ENCODE peak calls at places on chromosomes 13 and 19, in ten cellular contexts. One of them, this sample, is unnamed.

GRCh38 chr13:51933466-51934058 is 71.8 kb downstream of the CCDC70 start:
- DNase-seq in mesothelial cell of epicardium: no peak
- DNase-seq in cardiac muscle cell: no peak
- DNase-seq in GM13976: no peak
- DNase-seq in PC-3: no peak
- DNase-seq in IMR-90: no peak
- DNase-seq in pancreas: no peak
- DNase-seq in neural crest cell: no peak
- DNase-seq in WTC11: no peak
- DNase-seq in body of pancreas: no peak
- DNase-seq in this sample: no peak

GRCh38 chr13:45718992-45719391 is 16.9 kb downstream of the CBY2 start:
- DNase-seq in neural crest cell: no peak
- DNase-seq in body of pancreas: no peak
- DNase-seq in GM13976: no peak
- DNase-seq in WTC11: no peak
- DNase-seq in mesothelial cell of epicardium: no peak
- DNase-seq in IMR-90: no peak
- DNase-seq in cardiac muscle cell: no peak
- DNase-seq in pancreas: no peak
- DNase-seq in PC-3: peak; percentile 11
- DNase-seq in this sample: no peak

GRCh38 chr19:289651-290538 is 1.3 kb downstream of the PLPP2 start:
- DNase-seq in PC-3: no peak
- DNase-seq in cardiac muscle cell: no peak
- DNase-seq in WTC11: peak; percentile 70
- DNase-seq in IMR-90: peak; percentile 25
- DNase-seq in neural crest cell: no peak
- DNase-seq in body of pancreas: peak; percentile 59
- DNase-seq in pancreas: peak; percentile 77
- DNase-seq in GM13976: peak; percentile 47
- DNase-seq in mesothelial cell of epicardium: no peak
- DNase-seq in this sample: peak; percentile 83

GRCh38 chr13:48853381-48854102 is 122.2 kb upstream of the FNDC3A start:
- DNase-seq in WTC11: no peak
- DNase-seq in mesothelial cell of epicardium: no peak
- DNase-seq in pancreas: no peak
- DNase-seq in GM13976: no peak
- DNase-seq in cardiac muscle cell: no peak
- DNase-seq in PC-3: no peak
- DNase-seq in neural crest cell: no peak
- DNase-seq in body of pancreas: no peak
- DNase-seq in IMR-90: peak; percentile 67
- DNase-seq in this sample: no peak

GRCh38 chr13:49517461-49517860 is 21.7 kb downstream of the PHF11 start:
- DNase-seq in IMR-90: no peak
- DNase-seq in neural crest cell: peak; percentile 9
- DNase-seq in PC-3: no peak
- DNase-seq in pancreas: no peak
- DNase-seq in cardiac muscle cell: peak; percentile 12
- DNase-seq in body of pancreas: no peak
- DNase-seq in GM13976: no peak
- DNase-seq in WTC11: peak; percentile 23
- DNase-seq in mesothelial cell of epicardium: no peak
- DNase-seq in this sample: no peak

GRCh38 chr19:41325947-41326706 is 16.2 kb downstream of the CCDC97 start:
- DNase-seq in neural crest cell: no peak
- DNase-seq in GM13976: peak; percentile 79
- DNase-seq in body of pancreas: no peak
- DNase-seq in cardiac muscle cell: peak; percentile 34
- DNase-seq in WTC11: no peak
- DNase-seq in IMR-90: peak; percentile 80
- DNase-seq in mesothelial cell of epicardium: no peak
- DNase-seq in pancreas: no peak
- DNase-seq in PC-3: peak; percentile 42
- DNase-seq in this sample: peak; percentile 30

GRCh38 chr13:39119422-39119821 is 81.2 kb downstream of the NHLRC3 start:
- DNase-seq in PC-3: no peak
- DNase-seq in mesothelial cell of epicardium: no peak
- DNase-seq in body of pancreas: no peak
- DNase-seq in neural crest cell: no peak
- DNase-seq in IMR-90: no peak
- DNase-seq in GM13976: no peak
- DNase-seq in pancreas: peak; percentile 18
- DNase-seq in WTC11: no peak
- DNase-seq in cardiac muscle cell: no peak
- DNase-seq in this sample: no peak

GRCh38 chr13:66344770-66345367 is 885.3 kb downstream of the PCDH9 start:
- DNase-seq in WTC11: no peak
- DNase-seq in pancreas: no peak
- DNase-seq in GM13976: no peak
- DNase-seq in mesothelial cell of epicardium: no peak
- DNase-seq in IMR-90: no peak
- DNase-seq in neural crest cell: no peak
- DNase-seq in PC-3: no peak
- DNase-seq in body of pancreas: no peak
- DNase-seq in cardiac muscle cell: no peak
- DNase-seq in this sample: no peak

GRCh38 chr19:5533257-5533656 is 34.5 kb downstream of the TINCR start:
- DNase-seq in PC-3: no peak
- DNase-seq in neural crest cell: no peak
- DNase-seq in cardiac muscle cell: no peak
- DNase-seq in pancreas: no peak
- DNase-seq in IMR-90: no peak
- DNase-seq in body of pancreas: no peak
- DNase-seq in GM13976: no peak
- DNase-seq in mesothelial cell of epicardium: no peak
- DNase-seq in WTC11: no peak
- DNase-seq in this sample: no peak

GRCh38 chr19:5537870-5538269 is 29.9 kb downstream of the TINCR start:
- DNase-seq in mesothelial cell of epicardium: no peak
- DNase-seq in body of pancreas: no peak
- DNase-seq in neural crest cell: no peak
- DNase-seq in cardiac muscle cell: no peak
- DNase-seq in GM13976: no peak
- DNase-seq in PC-3: no peak
- DNase-seq in IMR-90: no peak
- DNase-seq in WTC11: no peak
- DNase-seq in pancreas: no peak
- DNase-seq in this sample: no peak

GRCh38 chr19:5536337-5536894 is 31.3 kb downstream of the TINCR start:
- DNase-seq in PC-3: peak; percentile 48
- DNase-seq in cardiac muscle cell: peak; percentile 97
- DNase-seq in mesothelial cell of epicardium: peak; percentile 72
- DNase-seq in IMR-90: peak; percentile 33
- DNase-seq in body of pancreas: peak; percentile 70
- DNase-seq in GM13976: no peak
- DNase-seq in WTC11: peak; percentile 91
- DNase-seq in pancreas: peak; percentile 88
- DNase-seq in neural crest cell: peak; percentile 57
- DNase-seq in this sample: peak; percentile 62

GRCh38 chr19:5530701-5531100 is 37.1 kb downstream of the TINCR start:
- DNase-seq in IMR-90: no peak
- DNase-seq in cardiac muscle cell: no peak
- DNase-seq in GM13976: no peak
- DNase-seq in PC-3: no peak
- DNase-seq in body of pancreas: no peak
- DNase-seq in pancreas: no peak
- DNase-seq in neural crest cell: no peak
- DNase-seq in WTC11: no peak
- DNase-seq in mesothelial cell of epicardium: no peak
- DNase-seq in this sample: no peak

DNA sequence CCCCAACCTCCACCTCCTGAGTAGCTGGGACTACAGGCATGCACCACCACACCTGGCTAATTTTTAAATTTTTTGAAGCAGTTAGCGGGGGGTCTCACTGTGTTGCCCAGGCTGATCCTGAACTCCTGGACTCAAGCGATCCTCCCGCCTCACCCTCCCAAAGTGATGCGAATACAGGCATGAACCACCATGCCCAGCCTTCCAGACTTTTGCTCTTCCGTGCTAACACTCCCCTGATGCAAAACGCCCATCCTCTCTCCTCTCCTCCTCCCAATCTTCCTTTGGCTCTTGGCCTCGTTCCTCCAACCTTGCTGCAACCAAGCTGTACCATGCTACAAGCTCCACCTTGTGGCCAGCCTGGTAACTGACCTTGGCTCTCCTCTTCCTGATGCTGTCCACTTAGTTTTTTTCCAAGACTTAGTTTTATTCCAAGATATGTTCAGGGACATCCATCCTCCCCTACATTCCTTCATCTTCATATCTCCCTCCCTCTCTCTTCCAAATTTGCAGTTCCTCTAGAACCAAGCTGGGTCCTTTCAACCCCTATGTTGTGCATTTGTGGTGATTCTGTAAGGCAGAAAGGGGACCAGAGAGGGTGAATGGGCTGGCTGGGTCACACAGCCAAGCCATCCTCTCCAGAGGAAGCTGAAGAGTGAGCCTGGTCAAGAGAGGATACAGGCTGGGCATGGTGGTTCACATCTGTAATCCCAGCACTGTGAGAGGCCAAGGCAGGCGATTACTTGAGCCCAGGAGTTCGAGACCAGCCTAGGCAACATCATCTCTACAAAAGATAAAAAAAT is 32.8 kb downstream of the TINCR start:
- DNase-seq in WTC11: peak; percentile 74
- DNase-seq in body of pancreas: no peak
- DNase-seq in pancreas: no peak
- DNase-seq in PC-3: peak; percentile 35
- DNase-seq in GM13976: no peak
- DNase-seq in IMR-90: peak; percentile 12
- DNase-seq in neural crest cell: peak; percentile 52
- DNase-seq in cardiac muscle cell: no peak
- DNase-seq in mesothelial cell of epicardium: no peak
- DNase-seq in this sample: peak; percentile 9
- TF ChIP-seq CTCF in WTC11: peak; percentile 62
- TF ChIP-seq CTCF in body of pancreas: no peak
- TF ChIP-seq CTCF in pancreas: no peak
- TF ChIP-seq CTCF in PC-3: peak; percentile 84
- TF ChIP-seq CTCF in GM13976: peak; percentile 19
- TF ChIP-seq CTCF in IMR-90: peak; percentile 33
- TF ChIP-seq CTCF in neural crest cell: peak; percentile 68
- TF ChIP-seq CTCF in cardiac muscle cell: peak; percentile 43
- TF ChIP-seq CTCF in mesothelial cell of epicardium: no peak
- TF ChIP-seq CTCF in this sample: peak; percentile 26

DNA sequence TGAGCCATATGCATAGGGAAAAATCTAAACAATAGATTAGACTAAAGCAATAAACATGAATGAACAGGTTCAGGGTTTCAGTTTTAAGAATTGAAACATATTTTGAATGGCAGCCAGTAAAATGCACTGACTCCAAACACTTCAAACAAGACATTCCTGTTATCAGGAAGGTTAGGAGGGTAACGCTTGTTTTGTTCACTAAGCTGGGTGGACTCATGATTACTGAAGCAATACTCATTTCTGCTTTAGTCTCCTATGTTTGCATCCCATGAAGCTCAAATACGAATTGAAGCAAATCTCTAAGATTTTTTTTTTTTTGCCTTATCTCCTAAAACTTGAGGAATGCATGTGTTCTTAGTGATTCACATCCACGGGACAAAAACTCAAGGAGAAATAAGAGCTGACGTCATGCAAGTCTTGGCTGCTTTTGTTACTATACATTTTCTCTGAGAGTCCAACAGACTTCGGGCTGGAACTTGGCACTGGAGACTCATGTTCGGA is 29.1 kb upstream of the IGFL4 start:
- DNase-seq in body of pancreas: no peak
- DNase-seq in PC-3: peak; percentile 67
- DNase-seq in neural crest cell: no peak
- DNase-seq in pancreas: no peak
- DNase-seq in WTC11: no peak
- DNase-seq in IMR-90: peak; percentile 93
- DNase-seq in GM13976: no peak
- DNase-seq in cardiac muscle cell: no peak
- DNase-seq in mesothelial cell of epicardium: no peak
- DNase-seq in this sample: no peak
- TF ChIP-seq CTCF in body of pancreas: no peak
- TF ChIP-seq CTCF in PC-3: no peak
- TF ChIP-seq CTCF in neural crest cell: no peak
- TF ChIP-seq CTCF in pancreas: no peak
- TF ChIP-seq CTCF in WTC11: no peak
- TF ChIP-seq CTCF in IMR-90: no peak
- TF ChIP-seq CTCF in GM13976: no peak
- TF ChIP-seq CTCF in cardiac muscle cell: no peak
- TF ChIP-seq CTCF in mesothelial cell of epicardium: no peak
- TF ChIP-seq CTCF in this sample: no peak

DNA sequence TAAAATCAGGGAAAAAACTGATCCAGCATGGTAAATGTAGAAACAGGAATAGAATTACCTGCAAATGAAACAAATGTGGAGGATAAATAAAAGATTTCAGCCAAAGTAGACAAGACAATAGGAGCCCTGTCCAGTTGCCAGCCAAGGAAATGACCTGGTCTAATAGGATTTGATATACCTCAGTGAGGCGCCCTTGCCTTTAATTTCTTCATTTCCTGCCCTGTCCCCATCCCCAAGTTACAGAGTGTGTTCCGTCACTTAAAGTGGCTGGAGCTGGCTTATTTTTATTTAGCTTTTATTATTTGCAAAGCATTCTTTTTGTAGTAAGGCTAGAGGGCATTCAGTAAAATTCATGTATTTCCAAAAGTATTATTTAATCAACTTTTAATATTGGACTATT is 1022.0 kb downstream of the EFNB2 start:
- DNase-seq in body of pancreas: no peak
- DNase-seq in WTC11: no peak
- DNase-seq in PC-3: peak; percentile 19
- DNase-seq in GM13976: no peak
- DNase-seq in IMR-90: no peak
- DNase-seq in pancreas: no peak
- DNase-seq in cardiac muscle cell: no peak
- DNase-seq in mesothelial cell of epicardium: no peak
- DNase-seq in neural crest cell: no peak
- DNase-seq in this sample: no peak
- TF ChIP-seq CTCF in body of pancreas: peak; percentile 1
- TF ChIP-seq CTCF in WTC11: no peak
- TF ChIP-seq CTCF in PC-3: peak; percentile 22
- TF ChIP-seq CTCF in GM13976: no peak
- TF ChIP-seq CTCF in IMR-90: no peak
- TF ChIP-seq CTCF in pancreas: no peak
- TF ChIP-seq CTCF in cardiac muscle cell: no peak
- TF ChIP-seq CTCF in mesothelial cell of epicardium: no peak
- TF ChIP-seq CTCF in neural crest cell: no peak
- TF ChIP-seq CTCF in this sample: no peak

DNA sequence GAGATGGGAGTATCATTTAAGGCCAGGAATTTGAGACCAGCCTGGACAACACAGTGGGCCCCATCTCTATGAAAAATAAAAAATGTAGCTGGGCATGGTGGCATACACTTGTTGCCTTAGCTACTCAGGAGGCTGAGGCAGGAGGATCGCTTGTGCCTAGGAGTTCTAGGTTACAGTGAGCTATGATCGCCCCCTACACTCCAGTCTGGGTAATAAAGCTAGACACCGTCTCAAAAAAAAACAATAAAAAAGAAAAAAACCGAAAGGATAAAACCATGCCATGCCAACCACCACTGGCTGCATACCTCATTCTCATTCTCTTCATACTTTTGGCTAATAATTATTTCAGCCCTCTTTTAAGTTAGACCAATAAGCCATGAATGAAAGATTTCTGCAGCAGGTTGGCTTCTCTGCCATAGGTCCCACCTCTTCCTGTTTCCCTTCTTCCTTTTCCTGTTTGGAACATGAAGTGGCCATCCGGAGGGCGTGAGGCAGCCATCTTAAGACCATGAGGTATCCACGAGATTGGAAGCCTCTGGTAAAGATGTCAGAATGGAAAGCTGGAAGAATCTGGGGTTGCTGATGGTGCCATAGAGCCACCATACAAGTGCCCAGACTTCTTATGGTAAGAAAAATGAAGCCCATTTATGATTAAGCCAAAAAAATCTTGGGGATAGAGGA is 171.3 kb downstream of the CACNA1A start:
- DNase-seq in WTC11: no peak
- DNase-seq in neural crest cell: no peak
- DNase-seq in GM13976: no peak
- DNase-seq in PC-3: peak; percentile 13
- DNase-seq in mesothelial cell of epicardium: no peak
- DNase-seq in pancreas: no peak
- DNase-seq in IMR-90: no peak
- DNase-seq in body of pancreas: no peak
- DNase-seq in cardiac muscle cell: no peak
- DNase-seq in this sample: no peak
- TF ChIP-seq CTCF in WTC11: no peak
- TF ChIP-seq CTCF in neural crest cell: no peak
- TF ChIP-seq CTCF in GM13976: no peak
- TF ChIP-seq CTCF in PC-3: peak; percentile 20
- TF ChIP-seq CTCF in mesothelial cell of epicardium: no peak
- TF ChIP-seq CTCF in pancreas: no peak
- TF ChIP-seq CTCF in IMR-90: no peak
- TF ChIP-seq CTCF in body of pancreas: no peak
- TF ChIP-seq CTCF in cardiac muscle cell: no peak
- TF ChIP-seq CTCF in this sample: no peak

This sample was measured in Calu3.